ENCODE peak calls at places on chromosomes 16 and 17, in eight cellular contexts. H is neuronal stem cell, L is GM23248, Y is PC-9, Z is neural progenitor cell, N is psoas muscle, U is fibroblast of lung, F is adrenal gland. O is an unnamed sample. For H3K27me3 and H3K4me1, the result is how much of the 10 kb centered on the place peaks cover.

GRCh38 chr17:51231999-51232398 is 27.9 kb downstream of the MBTD1 start:
- DNase-seq in Y (no peak), U (no peak), F (no peak), H (no peak), Z (no peak), L (no peak), N (no peak), O (no peak)

GRCh38 chr16:10981697-10982216 is 37.4 kb downstream of the CLEC16A start:
- DNase-seq in N (no peak), Z (no peak), L (peak), Y (peak), U (peak), F (no peak), H (no peak), O (peak)

GRCh38 chr17:48605991-48606891 is 1.5 kb upstream of the HOXB6 start:
- DNase-seq in U (no peak), L (no peak), Y (no peak), F (no peak), Z (peak), H (no peak), N (no peak), O (no peak)

GRCh38 chr17:34307110-34307509 is 12.1 kb upstream of the CCL8 start:
- DNase-seq in N (peak), Z (no peak), L (peak), Y (no peak), U (peak), F (peak), H (no peak), O (no peak)

GRCh38 chr17:4086041-4086483 is 56.8 kb downstream of the ZZEF1 start:
- DNase-seq in Y (no peak), F (no peak), Z (no peak), N (no peak), H (no peak), L (no peak), U (no peak), O (no peak)

GRCh38 chr16:495127-495748 is 32.3 kb upstream of the CAPN15 start:
- DNase-seq in F (no peak), Z (peak), U (peak), H (no peak), Y (peak), N (no peak), L (peak), O (peak)

GRCh38 chr17:49723423-49723822 is 15.7 kb upstream of the SLC35B1 start:
- DNase-seq in H (no peak), L (no peak), Z (no peak), U (peak), N (peak), Y (no peak), F (no peak), O (no peak)

GRCh38 chr17:74768069-74768762 is 7.9 kb downstream of the NAT9 start:
- DNase-seq in L (peak), U (peak), H (no peak), F (peak), Y (peak), N (peak), Z (no peak), O (no peak)

GRCh38 chr16:48054881-48055601 is 100.8 kb downstream of the ABCC12 start:
- DNase-seq in Z (peak), H (peak), U (peak), N (peak), Y (peak), L (peak), F (peak), O (peak)

GRCh38 chr16:23597003-23597756 is 1.1 kb upstream of the NDUFAB1 start:
- DNase-seq in F (peak), L (peak), U (no peak), N (peak), H (no peak), Y (no peak), Z (peak), O (peak)

DNA sequence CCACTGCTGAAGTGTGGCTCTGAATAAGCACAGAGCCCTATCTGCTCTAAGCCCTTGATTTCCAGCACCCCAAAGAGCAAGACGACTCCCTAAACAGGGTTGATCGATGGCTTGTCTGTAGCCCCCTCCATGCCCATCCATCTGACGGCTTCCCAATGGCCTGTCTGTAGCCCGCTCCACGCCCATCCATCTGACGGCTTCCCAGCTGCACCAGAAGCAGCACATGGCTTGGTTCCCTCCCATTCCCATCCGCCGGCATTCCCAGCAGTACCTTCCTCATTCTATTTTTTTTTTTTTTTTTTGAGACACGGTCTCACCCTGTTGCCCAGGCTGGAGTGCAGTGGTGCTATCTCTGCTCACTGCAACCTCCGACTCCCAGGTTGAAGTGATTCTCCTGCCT is 64.5 kb downstream of the RBFOX3 start:
- DNase-seq in H (no peak), F (no peak), U (no peak), Z (no peak), Y (no peak), L (no peak), N (no peak), O (no peak)
- H3K27me3 ChIP-seq in H (under half), F (under half), U (under half), Z (under half), Y (half or more), L (under half), N (under half), O (under half)

GRCh38 chr16:68000024-68000423 is 740 bp upstream of the DPEP2 start:
- DNase-seq in Z (no peak), Y (no peak), U (no peak), L (no peak), F (no peak), N (no peak), H (no peak), O (no peak)
- H3K4me3 ChIP-seq in Z (no peak), Y (no peak), U (no peak), L (no peak), F (no peak), N (peak), H (no peak), O (no peak)

GRCh38 chr16:4015991-4016325 is 100.3 kb downstream of the ADCY9 start:
- DNase-seq in L (no peak), H (no peak), Z (no peak), Y (no peak), F (no peak), N (no peak), U (no peak), O (no peak)
- H3K4me1 ChIP-seq in L (under half), H (under half), Z (under half), Y (under half), F (under half), N (under half), U (under half), O (under half)

DNA sequence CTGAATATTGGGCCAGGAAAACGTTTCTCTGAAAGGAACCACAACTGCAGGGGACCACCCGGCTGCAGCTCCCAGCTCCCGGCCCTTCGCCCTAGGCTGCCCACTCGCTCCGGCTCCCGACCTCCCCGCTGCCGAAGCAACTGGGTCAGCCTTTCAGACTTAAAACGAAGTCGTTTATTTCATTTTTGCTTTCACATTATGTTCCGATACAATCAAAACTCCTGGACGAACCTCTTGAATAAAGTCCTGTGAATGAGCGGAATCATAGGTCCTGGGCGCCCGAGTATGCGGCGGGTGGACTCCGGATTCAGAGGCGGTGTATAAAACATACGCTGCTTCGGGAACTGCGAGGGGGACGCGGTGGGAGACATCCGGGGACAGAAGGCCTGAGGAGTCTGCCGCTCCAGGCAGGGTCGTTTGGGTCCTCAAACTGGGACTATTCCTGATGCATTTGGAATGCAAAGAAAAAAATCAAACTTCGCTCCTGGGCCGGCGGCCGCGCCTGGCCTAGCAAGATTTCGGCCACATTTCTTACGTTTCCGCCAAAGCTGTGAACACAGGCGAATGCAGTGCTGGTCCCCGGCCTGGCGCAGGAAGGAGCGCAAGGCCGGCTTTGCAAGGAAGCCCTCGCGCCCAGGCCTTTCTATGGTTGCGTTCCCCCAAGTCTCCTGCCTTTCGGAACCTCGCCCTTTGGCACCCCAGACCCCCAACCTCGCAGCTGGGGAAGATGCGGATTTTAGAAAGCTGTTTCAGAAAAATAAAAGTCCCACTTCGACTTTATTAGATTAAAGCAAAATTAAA is 3.7 kb downstream of the CBLN1 start:
- DNase-seq in U (no peak), L (no peak), F (no peak), H (no peak), Y (no peak), Z (peak), N (no peak), O (no peak)
- H3K27me3 ChIP-seq in U (under half), L (half or more), F (half or more), H (half or more), Y (under half), Z (half or more), N (half or more), O (under half)